ENCODE peak calls at places on chromosomes 4 and X, in ten cellular contexts. O is fibroblast of the aortic adventitia, J is kidney epithelial cell, Y is MM.1S, H is cardiac fibroblast, B is SJSA1, S is cardiac muscle cell, L is ascending aorta, K is Peyer's patch, E is GM12865. Q is an unnamed sample.

GRCh38 chrX:10190367-10190766 is 33.6 kb downstream of the CLCN4 start:
- DNase-seq in O (peak), J (no peak), Y (peak), H (peak), B (peak), S (peak), L (no peak), K (no peak), E (peak), Q (no peak)

GRCh38 chrX:123173833-123174232 is 10.2 kb upstream of the GRIA3 start:
- DNase-seq in O (peak), J (no peak), Y (peak), H (no peak), B (no peak), S (no peak), L (no peak), K (no peak), E (peak), Q (no peak)

GRCh38 chr4:38189445-38189844 is 229.2 kb downstream of the PTTG2 start:
- DNase-seq in O (peak), J (peak), Y (no peak), H (peak), B (peak), S (peak), L (peak), K (no peak), E (no peak), Q (no peak)

GRCh38 chr4:1350169-1350520 is 3.1 kb downstream of the UVSSA start:
- DNase-seq in O (no peak), J (no peak), Y (no peak), H (no peak), B (no peak), S (no peak), L (no peak), K (no peak), E (no peak), Q (no peak)

GRCh38 chr4:182863501-182863900 is 53.7 kb downstream of the DCTD start:
- DNase-seq in O (no peak), J (no peak), Y (no peak), H (no peak), B (no peak), S (no peak), L (no peak), K (no peak), E (no peak), Q (no peak)

GRCh38 chr4:169030575-169030982 is 20.5 kb upstream of the CBR4 start:
- DNase-seq in O (no peak), J (no peak), Y (no peak), H (no peak), B (peak), S (peak), L (no peak), K (no peak), E (no peak), Q (no peak)

GRCh38 chr4:40337523-40337922 is 2.4 kb downstream of the CHRNA9 start:
- DNase-seq in O (no peak), J (no peak), Y (no peak), H (no peak), B (no peak), S (no peak), L (no peak), K (no peak), E (no peak), Q (no peak)

GRCh38 chrX:41022579-41022978 is 62.7 kb upstream of the USP9X start:
- DNase-seq in O (peak), J (no peak), Y (no peak), H (no peak), B (no peak), S (peak), L (no peak), K (no peak), E (no peak), Q (no peak)

GRCh38 chrX:125507119-125507518 is 187.4 kb downstream of the TEX13C start:
- DNase-seq in O (peak), J (no peak), Y (no peak), H (peak), B (no peak), S (peak), L (no peak), K (no peak), E (no peak), Q (no peak)

GRCh38 chr4:77525538-77525937 is 80.1 kb upstream of the CXCL13 start:
- DNase-seq in O (no peak), J (no peak), Y (no peak), H (no peak), B (no peak), S (no peak), L (no peak), K (no peak), E (no peak), Q (no peak)

GRCh38 chr4:71188197-71188625 is 150.6 kb upstream of the SLC4A4 start:
- DNase-seq in O (no peak), J (no peak), Y (no peak), H (peak), B (no peak), S (no peak), L (no peak), K (no peak), E (no peak), Q (no peak)

GRCh38 chr4:25061602-25062001 is 30.9 kb upstream of the LGI2 start:
- DNase-seq in O (no peak), J (no peak), Y (no peak), H (no peak), B (no peak), S (no peak), L (no peak), K (no peak), E (no peak), Q (no peak)

GRCh38 chr4:90345549-90345948 is 218.4 kb downstream of the CCSER1 start:
- DNase-seq in O (no peak), J (no peak), Y (no peak), H (no peak), B (no peak), S (no peak), L (no peak), K (no peak), E (no peak), Q (no peak)

GRCh38 chr4:54231419-54232150 is 2.5 kb downstream of the PDGFRA start:
- DNase-seq in O (peak), J (no peak), Y (no peak), H (peak), B (no peak), S (peak), L (no peak), K (no peak), E (no peak), Q (no peak)

GRCh38 chr4:125022855-125023501 is 291.8 kb upstream of the FAT4 start:
- DNase-seq in O (no peak), J (no peak), Y (no peak), H (no peak), B (no peak), S (no peak), L (no peak), K (no peak), E (no peak), Q (no peak)

GRCh38 chr4:150176559-150176958 is 98.3 kb downstream of the DCLK2 start:
- DNase-seq in O (peak), J (no peak), Y (no peak), H (peak), B (no peak), S (peak), L (no peak), K (no peak), E (no peak), Q (no peak)

GRCh38 chr4:23889814-23890269 is at the start of gene PPARGC1A:
- DNase-seq in O (no peak), J (peak), Y (peak), H (peak), B (peak), S (peak), L (no peak), K (no peak), E (peak), Q (peak)
- H3K4me3 ChIP-seq in O (peak), J (peak), Y (peak), H (peak), B (peak), S (peak), L (peak), K (peak), E (no peak), Q (peak)

DNA sequence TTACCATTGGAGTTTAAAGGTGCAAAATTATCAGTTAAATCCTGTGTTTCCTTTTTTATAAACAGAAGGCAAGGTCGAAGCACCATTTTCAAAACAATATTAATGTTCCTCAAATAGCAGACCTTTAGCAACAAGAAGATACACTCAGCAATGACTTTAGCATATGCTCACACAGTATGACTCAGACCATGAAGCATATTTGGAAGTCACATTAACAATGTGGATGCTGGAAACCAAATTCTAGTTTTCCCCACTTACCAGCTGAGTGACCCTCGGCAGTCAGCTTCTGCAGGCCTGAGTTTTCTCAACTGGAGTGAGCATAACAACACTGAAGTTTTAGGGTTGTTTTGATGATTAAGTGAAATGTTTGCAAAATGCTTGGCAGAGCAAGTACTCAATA is 130.5 kb downstream of the ANK2 start:
- DNase-seq in O (peak), J (no peak), Y (no peak), H (no peak), B (no peak), S (no peak), L (no peak), K (no peak), E (no peak), Q (no peak)
- H3K4me3 ChIP-seq in O (no peak), J (no peak), Y (no peak), H (no peak), B (no peak), S (no peak), L (no peak), K (no peak), E (no peak), Q (no peak)

GRCh38 chr4:185565696-185566095 is 30.4 kb upstream of the PDLIM3 start:
- DNase-seq in O (no peak), J (no peak), Y (no peak), H (no peak), B (no peak), S (no peak), L (no peak), K (no peak), E (no peak), Q (no peak)

GRCh38 chr4:185564355-185564754 is 29.0 kb upstream of the PDLIM3 start:
- DNase-seq in O (no peak), J (no peak), Y (no peak), H (no peak), B (no peak), S (no peak), L (no peak), K (no peak), E (no peak), Q (no peak)

GRCh38 chr4:185566425-185566824 is 31.1 kb upstream of the PDLIM3 start:
- DNase-seq in O (no peak), J (no peak), Y (no peak), H (peak), B (no peak), S (peak), L (no peak), K (no peak), E (peak), Q (no peak)

GRCh38 chr4:185567828-185568442 is 32.6 kb upstream of the PDLIM3 start:
- DNase-seq in O (no peak), J (no peak), Y (no peak), H (peak), B (no peak), S (peak), L (peak), K (no peak), E (no peak), Q (no peak)

GRCh38 chr4:185566972-185567749 is 31.9 kb upstream of the PDLIM3 start:
- DNase-seq in O (peak), J (peak), Y (no peak), H (peak), B (no peak), S (peak), L (no peak), K (no peak), E (no peak), Q (no peak)
- H3K4me3 ChIP-seq in O (no peak), J (no peak), Y (no peak), H (no peak), B (no peak), S (no peak), L (no peak), K (no peak), E (no peak), Q (no peak)

GRCh38 chr4:160423879-160424451 is 1321.1 kb downstream of the RAPGEF2 start:
- DNase-seq in O (no peak), J (no peak), Y (no peak), H (peak), B (no peak), S (peak), L (no peak), K (no peak), E (peak), Q (no peak)
- H3K4me3 ChIP-seq in O (no peak), J (no peak), Y (no peak), H (no peak), B (no peak), S (no peak), L (no peak), K (no peak), E (no peak), Q (no peak)

DNA sequence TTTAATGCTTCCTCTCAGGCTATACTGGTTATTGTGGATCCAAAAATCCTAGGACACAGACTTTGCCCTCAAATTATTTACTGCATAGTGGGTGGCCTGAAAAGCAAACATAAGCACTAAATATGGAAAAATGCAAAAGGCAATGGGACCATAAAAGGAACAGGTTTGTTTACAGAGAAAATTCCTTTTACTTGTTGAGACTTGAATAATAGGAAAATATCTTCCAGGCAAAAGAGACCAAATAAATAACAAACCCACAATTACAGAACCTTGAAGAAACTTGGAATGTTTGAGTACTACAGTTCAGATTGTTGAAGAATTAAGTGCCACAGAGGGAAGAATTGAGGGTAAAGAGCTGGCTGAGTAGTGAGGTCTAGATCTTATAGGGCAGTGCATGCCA is 711.0 kb downstream of the C4orf33 start:
- DNase-seq in O (no peak), J (no peak), Y (no peak), H (no peak), B (peak), S (no peak), L (no peak), K (no peak), E (no peak), Q (no peak)
- H3K4me3 ChIP-seq in O (no peak), J (no peak), Y (no peak), H (no peak), B (no peak), S (no peak), L (no peak), K (no peak), E (no peak), Q (no peak)

Q was measured in stomach.